ENCODE peak calls at places on chromosomes 6 and 20, in seven cellular contexts. One of them, this sample, is unnamed.

GRCh38 chr6:121873595-121873994 is 438.1 kb downstream of the GJA1 start:
- DNase-seq in H9: no peak
- DNase-seq in neuronal stem cell: no peak
- DNase-seq in mesendoderm: no peak
- DNase-seq in mesenchymal stem cell: no peak
- DNase-seq in H1: no peak
- DNase-seq in trophoblast cell: no peak
- DNase-seq in this sample: no peak

GRCh38 chr6:139587469-139587868 is 213.0 kb upstream of the CITED2 start:
- DNase-seq in H9: no peak
- DNase-seq in neuronal stem cell: no peak
- DNase-seq in mesendoderm: peak; percentile 96
- DNase-seq in mesenchymal stem cell: peak; percentile 89
- DNase-seq in H1: no peak
- DNase-seq in trophoblast cell: no peak
- DNase-seq in this sample: peak; percentile 93

GRCh38 chr20:58523072-58523681 is 8.0 kb upstream of the APCDD1L start:
- DNase-seq in H9: peak; percentile 15
- DNase-seq in neuronal stem cell: peak; percentile 12
- DNase-seq in mesendoderm: peak; percentile 71
- DNase-seq in mesenchymal stem cell: no peak
- DNase-seq in H1: no peak
- DNase-seq in trophoblast cell: no peak
- DNase-seq in this sample: peak; percentile 31

GRCh38 chr6:79597155-79597554 is 34.0 kb upstream of the SH3BGRL2 start:
- DNase-seq in H9: no peak
- DNase-seq in neuronal stem cell: no peak
- DNase-seq in mesendoderm: no peak
- DNase-seq in mesenchymal stem cell: no peak
- DNase-seq in H1: no peak
- DNase-seq in trophoblast cell: no peak
- DNase-seq in this sample: no peak

GRCh38 chr20:1254307-1254706 is 11.8 kb upstream of the SNPH start:
- DNase-seq in H9: no peak
- DNase-seq in neuronal stem cell: no peak
- DNase-seq in mesendoderm: no peak
- DNase-seq in mesenchymal stem cell: no peak
- DNase-seq in H1: no peak
- DNase-seq in trophoblast cell: no peak
- DNase-seq in this sample: no peak

GRCh38 chr20:1900321-1900791 is 5.1 kb downstream of the SIRPA start:
- DNase-seq in H9: peak; percentile 90
- DNase-seq in neuronal stem cell: peak; percentile 61
- DNase-seq in mesendoderm: peak; percentile 98
- DNase-seq in mesenchymal stem cell: peak; percentile 80
- DNase-seq in H1: peak; percentile 73
- DNase-seq in trophoblast cell: no peak
- DNase-seq in this sample: peak; percentile 80

GRCh38 chr6:44353336-44353735 is 10.9 kb downstream of the SPATS1 start:
- DNase-seq in H9: no peak
- DNase-seq in neuronal stem cell: no peak
- DNase-seq in mesendoderm: peak; percentile 8
- DNase-seq in mesenchymal stem cell: no peak
- DNase-seq in H1: no peak
- DNase-seq in trophoblast cell: no peak
- DNase-seq in this sample: no peak

GRCh38 chr20:1327827-1328679 is 886 bp downstream of the SDCBP2 start:
- DNase-seq in H9: peak; percentile 14
- DNase-seq in neuronal stem cell: no peak
- DNase-seq in mesendoderm: no peak
- DNase-seq in mesenchymal stem cell: no peak
- DNase-seq in H1: no peak
- DNase-seq in trophoblast cell: no peak
- DNase-seq in this sample: no peak

GRCh38 chr6:111846511-111847409 is 26.5 kb downstream of the FYN start:
- DNase-seq in H9: no peak
- DNase-seq in neuronal stem cell: no peak
- DNase-seq in mesendoderm: no peak
- DNase-seq in mesenchymal stem cell: no peak
- DNase-seq in H1: no peak
- DNase-seq in trophoblast cell: no peak
- DNase-seq in this sample: no peak

GRCh38 chr6:149749594-149750135 is at the start of gene PCMT1:
- DNase-seq in H9: peak; percentile 92
- DNase-seq in neuronal stem cell: peak; percentile 92
- DNase-seq in mesendoderm: peak; percentile 96
- DNase-seq in mesenchymal stem cell: peak; percentile 90
- DNase-seq in H1: peak; percentile 73
- DNase-seq in trophoblast cell: peak; percentile 96
- DNase-seq in this sample: peak; percentile 87

GRCh38 chr6:89433637-89434499 is 916 bp downstream of the ANKRD6 start:
- DNase-seq in H9: no peak
- DNase-seq in neuronal stem cell: no peak
- DNase-seq in mesendoderm: peak; percentile 86
- DNase-seq in mesenchymal stem cell: no peak
- DNase-seq in H1: no peak
- DNase-seq in trophoblast cell: peak; percentile 19
- DNase-seq in this sample: no peak

GRCh38 chr6:22071655-22072054 is 225.2 kb downstream of the PRL start:
- DNase-seq in H9: peak; percentile 39
- DNase-seq in neuronal stem cell: peak; percentile 9
- DNase-seq in mesendoderm: peak; percentile 58
- DNase-seq in mesenchymal stem cell: peak; percentile 68
- DNase-seq in H1: no peak
- DNase-seq in trophoblast cell: no peak
- DNase-seq in this sample: peak; percentile 66

GRCh38 chr6:41021832-41022231 is 17.2 kb downstream of the UNC5CL start:
- DNase-seq in H9: no peak
- DNase-seq in neuronal stem cell: no peak
- DNase-seq in mesendoderm: no peak
- DNase-seq in mesenchymal stem cell: peak; percentile 50
- DNase-seq in H1: no peak
- DNase-seq in trophoblast cell: no peak
- DNase-seq in this sample: peak; percentile 46

GRCh38 chr20:2483504-2483903 is 12.9 kb upstream of the SNRPB start:
- DNase-seq in H9: no peak
- DNase-seq in neuronal stem cell: no peak
- DNase-seq in mesendoderm: no peak
- DNase-seq in mesenchymal stem cell: no peak
- DNase-seq in H1: no peak
- DNase-seq in trophoblast cell: no peak
- DNase-seq in this sample: no peak

GRCh38 chr6:42561986-42562385 is 1.8 kb upstream of the UBR2 start:
- DNase-seq in H9: no peak
- DNase-seq in neuronal stem cell: no peak
- DNase-seq in mesendoderm: no peak
- DNase-seq in mesenchymal stem cell: no peak
- DNase-seq in H1: no peak
- DNase-seq in trophoblast cell: no peak
- DNase-seq in this sample: no peak

GRCh38 chr6:63543001-63543400 is 29.3 kb upstream of the LOC128125822 start:
- DNase-seq in H9: no peak
- DNase-seq in neuronal stem cell: no peak
- DNase-seq in mesendoderm: no peak
- DNase-seq in mesenchymal stem cell: no peak
- DNase-seq in H1: no peak
- DNase-seq in trophoblast cell: no peak
- DNase-seq in this sample: no peak

GRCh38 chr20:32965581-32966373 is 38.5 kb downstream of the SUN5 start:
- DNase-seq in H9: no peak
- DNase-seq in neuronal stem cell: no peak
- DNase-seq in mesendoderm: no peak
- DNase-seq in mesenchymal stem cell: no peak
- DNase-seq in H1: no peak
- DNase-seq in trophoblast cell: no peak
- DNase-seq in this sample: no peak

GRCh38 chr20:58073945-58074920 is 154.2 kb downstream of the ANKRD60 start:
- DNase-seq in H9: no peak
- DNase-seq in neuronal stem cell: no peak
- DNase-seq in mesendoderm: peak; percentile 23
- DNase-seq in mesenchymal stem cell: no peak
- DNase-seq in H1: no peak
- DNase-seq in trophoblast cell: no peak
- DNase-seq in this sample: no peak

GRCh38 chr6:137661601-137662000 is 167.4 kb upstream of the OLIG3 start:
- DNase-seq in H9: peak; percentile 45
- DNase-seq in neuronal stem cell: no peak
- DNase-seq in mesendoderm: peak; percentile 55
- DNase-seq in mesenchymal stem cell: no peak
- DNase-seq in H1: peak; percentile 13
- DNase-seq in trophoblast cell: no peak
- DNase-seq in this sample: peak; percentile 26

GRCh38 chr20:36571564-36572504 is 1.6 kb upstream of the TGIF2 start:
- DNase-seq in H9: peak; percentile 91
- DNase-seq in neuronal stem cell: no peak
- DNase-seq in mesendoderm: peak; percentile 93
- DNase-seq in mesenchymal stem cell: peak; percentile 19
- DNase-seq in H1: peak; percentile 61
- DNase-seq in trophoblast cell: no peak
- DNase-seq in this sample: no peak

GRCh38 chr6:110646951-110647910 is 168.0 kb downstream of the CDK19 start:
- DNase-seq in H9: peak; percentile 69
- DNase-seq in neuronal stem cell: no peak
- DNase-seq in mesendoderm: peak; percentile 6
- DNase-seq in mesenchymal stem cell: no peak
- DNase-seq in H1: no peak
- DNase-seq in trophoblast cell: no peak
- DNase-seq in this sample: no peak

GRCh38 chr6:120785459-120786086 is 548.7 kb downstream of the TBC1D32 start:
- DNase-seq in H9: no peak
- DNase-seq in neuronal stem cell: no peak
- DNase-seq in mesendoderm: no peak
- DNase-seq in mesenchymal stem cell: no peak
- DNase-seq in H1: no peak
- DNase-seq in trophoblast cell: no peak
- DNase-seq in this sample: no peak

GRCh38 chr20:17580905-17581304 is 11.0 kb downstream of the DSTN start:
- DNase-seq in H9: no peak
- DNase-seq in neuronal stem cell: no peak
- DNase-seq in mesendoderm: no peak
- DNase-seq in mesenchymal stem cell: peak; percentile 53
- DNase-seq in H1: no peak
- DNase-seq in trophoblast cell: no peak
- DNase-seq in this sample: no peak
- H2BK120ac ChIP-seq in H9: no peak overlapping the region
- H2BK120ac ChIP-seq in neuronal stem cell: no peak overlapping the region
- H2BK120ac ChIP-seq in mesendoderm: no peak overlapping the region
- H2BK120ac ChIP-seq in mesenchymal stem cell: no peak overlapping the region
- H2BK120ac ChIP-seq in H1: no peak overlapping the region
- H2BK120ac ChIP-seq in trophoblast cell: no peak overlapping the region
- H2BK120ac ChIP-seq in this sample: no peak overlapping the region

DNA sequence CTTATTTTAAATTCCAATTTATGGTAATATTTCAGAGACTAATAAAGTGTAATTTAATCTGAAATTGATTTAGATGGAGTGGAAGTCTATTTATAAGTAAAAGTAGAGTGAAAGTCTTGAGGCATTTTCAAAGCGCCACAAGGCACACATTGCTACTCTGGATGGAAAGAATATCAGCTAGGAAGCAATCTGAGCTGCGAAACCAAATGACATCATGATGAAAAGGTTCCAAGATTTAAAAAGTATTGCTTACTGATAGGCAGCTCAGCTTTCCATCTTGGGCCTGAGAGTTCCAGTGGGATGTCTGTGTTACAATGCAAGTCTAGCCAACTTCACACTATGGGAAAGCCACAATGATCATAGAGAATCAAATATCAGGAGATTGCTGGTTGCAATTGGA is 127.0 kb upstream of the VGLL2 start:
- DNase-seq in H9: no peak
- DNase-seq in neuronal stem cell: no peak
- DNase-seq in mesendoderm: no peak
- DNase-seq in mesenchymal stem cell: no peak
- DNase-seq in H1: no peak
- DNase-seq in trophoblast cell: no peak
- DNase-seq in this sample: no peak
- H3K23ac ChIP-seq in H9: no peak overlapping the region
- H3K23ac ChIP-seq in neuronal stem cell: no peak overlapping the region
- H3K23ac ChIP-seq in mesendoderm: no peak overlapping the region
- H3K23ac ChIP-seq in mesenchymal stem cell: no peak overlapping the region
- H3K23ac ChIP-seq in H1: no peak overlapping the region
- H3K23ac ChIP-seq in trophoblast cell: no peak overlapping the region
- H3K23ac ChIP-seq in this sample: no peak overlapping the region

DNA sequence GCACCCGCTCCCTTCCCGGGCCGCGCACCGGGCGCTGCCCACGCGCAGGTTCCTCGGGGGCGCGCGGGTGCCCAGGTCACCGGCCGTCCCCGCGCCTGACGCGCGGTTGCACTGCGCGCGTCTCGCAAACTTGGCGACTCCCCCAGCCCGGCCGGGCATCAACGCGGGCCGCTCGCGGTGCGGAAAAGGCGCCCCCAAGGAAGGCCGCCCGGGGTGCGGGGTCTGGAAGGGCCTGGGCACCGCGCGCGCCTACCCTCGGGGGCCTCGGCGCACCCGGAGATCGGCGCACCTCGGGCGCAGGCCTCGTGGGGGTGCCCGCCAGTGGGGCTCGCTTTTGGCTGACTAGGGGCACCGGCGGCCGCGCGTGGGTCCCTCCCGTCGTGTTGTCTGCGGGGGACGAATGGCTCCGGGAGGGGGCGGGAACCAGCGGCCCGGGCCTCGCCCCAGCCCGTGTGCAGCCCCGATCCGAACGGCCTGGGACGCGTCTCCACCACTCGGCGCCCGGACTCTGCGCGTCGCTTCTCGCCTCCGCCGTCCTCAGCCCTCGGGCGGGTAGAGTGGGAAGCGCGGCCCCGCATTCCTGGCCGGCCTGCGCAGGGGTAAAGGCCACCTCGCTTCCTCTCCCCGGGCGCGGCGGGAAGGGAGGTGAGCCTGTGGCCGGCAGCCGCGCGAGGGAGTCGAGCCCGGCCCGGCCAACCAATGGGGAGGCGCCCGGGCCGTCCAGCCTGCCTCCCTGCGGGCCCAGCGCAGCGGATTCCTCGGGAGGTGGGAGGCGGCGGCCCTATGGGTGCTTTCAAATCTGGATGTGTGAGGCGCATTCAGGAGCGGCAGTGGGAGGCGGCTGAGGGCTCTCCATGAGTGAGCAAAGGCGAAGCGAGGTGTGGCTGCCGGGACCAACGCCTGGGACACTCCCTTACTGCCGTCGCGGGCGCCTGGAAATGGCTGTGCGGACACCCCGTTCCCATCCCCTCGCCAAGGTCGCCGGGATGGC is 927 bp upstream of the ZBTB46 start:
- DNase-seq in H9: peak; percentile 55
- DNase-seq in neuronal stem cell: no peak
- DNase-seq in mesendoderm: peak; percentile 63
- DNase-seq in mesenchymal stem cell: peak; percentile 54
- DNase-seq in H1: no peak
- DNase-seq in trophoblast cell: no peak
- DNase-seq in this sample: no peak
- H3K9ac ChIP-seq in H9: no peak overlapping the region
- H3K9ac ChIP-seq in neuronal stem cell: peak overlapping the region; percentile 72
- H3K9ac ChIP-seq in mesendoderm: peak overlapping the region; percentile 68
- H3K9ac ChIP-seq in mesenchymal stem cell: no peak overlapping the region
- H3K9ac ChIP-seq in H1: no peak overlapping the region
- H3K9ac ChIP-seq in trophoblast cell: peak overlapping the region; percentile 50
- H3K9ac ChIP-seq in this sample: no peak overlapping the region

DNA sequence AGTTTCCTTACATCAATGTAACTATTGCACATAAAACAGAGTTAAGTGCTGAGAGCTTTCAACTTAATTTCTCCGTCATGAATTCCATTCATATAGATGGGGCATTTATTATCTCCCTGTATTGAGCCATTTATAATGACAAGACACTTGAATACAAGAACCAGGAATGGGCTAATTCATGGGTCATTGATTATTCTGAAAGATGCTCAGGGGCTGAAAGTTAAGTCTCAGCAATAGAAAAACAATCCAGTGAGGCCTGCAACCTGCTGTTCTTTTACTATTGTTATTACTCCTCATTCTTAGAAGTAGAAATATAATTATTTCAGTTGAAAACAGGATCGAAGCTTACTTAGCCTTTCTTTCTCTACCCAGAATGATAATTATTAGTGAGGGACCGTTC is 307.7 kb downstream of the MMUT start:
- DNase-seq in H9: no peak
- DNase-seq in neuronal stem cell: peak; percentile 63
- DNase-seq in mesendoderm: no peak
- DNase-seq in mesenchymal stem cell: no peak
- DNase-seq in H1: no peak
- DNase-seq in trophoblast cell: no peak
- DNase-seq in this sample: no peak
- H2BK120ac ChIP-seq in H9: no peak overlapping the region
- H2BK120ac ChIP-seq in neuronal stem cell: no peak overlapping the region
- H2BK120ac ChIP-seq in mesendoderm: no peak overlapping the region
- H2BK120ac ChIP-seq in mesenchymal stem cell: no peak overlapping the region
- H2BK120ac ChIP-seq in H1: no peak overlapping the region
- H2BK120ac ChIP-seq in trophoblast cell: no peak overlapping the region
- H2BK120ac ChIP-seq in this sample: no peak overlapping the region